ENCODE peak calls at places on chromosomes 12 and 14, in four cellular contexts. D, F, E and P are unnamed samples. For H3K4me1 and H3K36me3, the result is how much of the 10 kb centered on the place peaks cover.

GRCh38 chr12:124921200-124922008 is 7.0 kb upstream of the UBC start:
- DNase-seq in D (peak), F (peak), E (no peak), P (peak)

GRCh38 chr14:81952917-81953316 is 419.3 kb upstream of the SEL1L start:
- DNase-seq in D (no peak), F (no peak), E (no peak), P (no peak)

GRCh38 chr12:85057370-85057963 is 21.3 kb downstream of the LRRIQ1 start:
- DNase-seq in D (no peak), F (peak), E (no peak), P (no peak)

GRCh38 chr12:115859231-115859630 is 418.3 kb downstream of the MED13L start:
- DNase-seq in D (no peak), F (no peak), E (no peak), P (no peak)

GRCh38 chr14:74825008-74825407 is 50.9 kb downstream of the PROX2 start:
- DNase-seq in D (no peak), F (peak), E (no peak), P (no peak)

GRCh38 chr12:67909681-67910080 is 79.6 kb upstream of the IFNG-AS1 start:
- DNase-seq in D (no peak), F (no peak), E (no peak), P (no peak)

GRCh38 chr14:74524813-74525135 is 31.2 kb downstream of the ISCA2 start:
- DNase-seq in D (no peak), F (no peak), E (no peak), P (no peak)

GRCh38 chr14:69703047-69704046 is 63.6 kb upstream of the SRSF5 start:
- DNase-seq in D (peak), F (peak), E (no peak), P (no peak)

GRCh38 chr12:13173537-13173936 is 23.0 kb upstream of the EMP1 start:
- DNase-seq in D (peak), F (no peak), E (peak), P (peak)

GRCh38 chr12:34295366-34296142 is 273.3 kb downstream of the ALG10 start:
- DNase-seq in D (no peak), F (no peak), E (no peak), P (peak)

GRCh38 chr12:113955109-113955970 is 10.8 kb downstream of the RBM19 start:
- DNase-seq in D (no peak), F (no peak), E (no peak), P (no peak)

GRCh38 chr12:127041985-127042625 is 1224.9 kb upstream of the TMEM132C start:
- DNase-seq in D (no peak), F (peak), E (no peak), P (no peak)

GRCh38 chr12:124388679-124389536 is 94.0 kb downstream of the RFLNA start:
- DNase-seq in D (peak), F (peak), E (peak), P (peak)

GRCh38 chr12:51262758-51263177 is 7.4 kb downstream of the SMAGP start:
- DNase-seq in D (no peak), F (peak), E (no peak), P (no peak)

GRCh38 chr12:84730561-84731162 is 181.9 kb downstream of the SLC6A15 start:
- DNase-seq in D (no peak), F (no peak), E (no peak), P (no peak)

GRCh38 chr12:90546511-90546910 is 408.5 kb downstream of the CCER1 start:
- DNase-seq in D (no peak), F (no peak), E (no peak), P (no peak)

GRCh38 chr14:63996016-63996415 is 143.2 kb downstream of the SYNE2 start:
- DNase-seq in D (no peak), F (no peak), E (no peak), P (no peak)

GRCh38 chr12:5796171-5797091 is 148.6 kb downstream of the ANO2 start:
- DNase-seq in D (peak), F (peak), E (no peak), P (peak)

GRCh38 chr12:69007858-69008314 is 74.9 kb upstream of the CPM start:
- DNase-seq in D (no peak), F (no peak), E (peak), P (no peak)

GRCh38 chr12:68780731-68781130 is 27.2 kb upstream of the MDM2 start:
- DNase-seq in D (no peak), F (no peak), E (no peak), P (no peak)

GRCh38 chr12:3617565-3617964 is 126.6 kb downstream of the PRMT8 start:
- DNase-seq in D (no peak), F (no peak), E (no peak), P (no peak)

GRCh38 chr12:117718141-117718540 is 250.6 kb downstream of the KSR2 start:
- DNase-seq in D (no peak), F (no peak), E (no peak), P (no peak)

GRCh38 chr14:65156568-65157366 is 54.5 kb upstream of the MAX start:
- DNase-seq in D (peak), F (peak), E (peak), P (no peak)

GRCh38 chr12:106584104-106585064 is 1.6 kb downstream of the RFX4 start:
- DNase-seq in D (no peak), F (no peak), E (no peak), P (no peak)

GRCh38 chr14:36652542-36653201 is 9.0 kb upstream of the PAX9 start:
- DNase-seq in D (no peak), F (no peak), E (no peak), P (no peak)

GRCh38 chr12:49357099-49357678 is 10.1 kb upstream of the SPATS2 start:
- DNase-seq in D (no peak), F (peak), E (peak), P (no peak)

DNA sequence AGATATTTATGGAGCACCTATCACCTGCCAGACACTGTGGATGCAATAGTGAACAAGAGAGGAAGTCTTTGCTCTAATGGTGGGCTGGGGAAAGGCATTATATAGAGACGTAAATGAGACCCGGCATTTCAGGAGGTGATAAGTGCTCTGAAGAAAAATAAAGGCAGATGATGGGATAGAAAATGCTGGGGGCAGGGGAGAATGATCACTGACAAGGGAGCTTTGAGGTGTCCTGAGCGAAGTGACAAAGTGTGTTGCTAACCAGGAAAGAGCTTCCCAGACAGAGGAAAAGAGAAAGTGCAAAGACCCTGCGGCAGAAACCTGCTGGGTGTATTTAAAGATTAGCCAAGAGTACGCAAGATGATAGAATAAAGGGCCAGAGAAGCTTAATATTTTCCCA is 1096.1 kb downstream of the BCL11B start:
- DNase-seq in D (no peak), F (no peak), E (no peak), P (no peak)
- H3K4me1 ChIP-seq in D (under half), F (under half), E (under half), P (under half)

DNA sequence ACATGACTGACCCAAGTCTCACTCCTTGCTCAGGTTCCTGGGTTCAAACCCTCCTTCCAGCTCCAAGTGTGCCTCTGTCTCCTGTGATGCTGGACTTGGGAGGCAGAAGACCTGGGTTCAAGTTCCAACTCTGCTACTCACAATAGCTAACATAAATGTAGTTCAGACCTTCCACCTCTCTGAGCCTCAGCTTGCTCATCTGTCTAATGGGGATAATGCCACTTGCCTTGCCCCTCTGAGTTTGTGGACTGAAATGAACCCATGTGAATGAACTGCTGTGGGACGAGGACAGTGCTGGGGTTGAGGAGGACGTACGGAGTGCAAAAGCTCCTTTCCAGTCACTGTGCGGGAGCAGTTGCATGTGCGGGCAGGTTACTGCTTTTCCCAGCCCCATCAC is 40.9 kb downstream of the ACADS start:
- DNase-seq in D (no peak), F (no peak), E (no peak), P (no peak)
- H3K36me3 ChIP-seq in D (half or more), F (under half), E (under half), P (half or more)

GRCh38 chr12:53010955-53011354 is 4.7 kb downstream of the EIF4B start:
- DNase-seq in D (no peak), F (no peak), E (no peak), P (no peak)
- H3K4me1 ChIP-seq in D (under half), F (under half), E (under half), P (half or more)

GRCh38 chr12:46242569-46242968 is 26.3 kb downstream of the SLC38A1 start:
- DNase-seq in D (no peak), F (no peak), E (no peak), P (no peak)
- H3K36me3 ChIP-seq in D (under half), F (half or more), E (half or more), P (under half)

GRCh38 chr12:6964605-6965025 is 5.8 kb downstream of the PHB2 start:
- DNase-seq in D (no peak), F (no peak), E (no peak), P (no peak)
- H3K4me1 ChIP-seq in D (under half), F (half or more), E (half or more), P (half or more)

GRCh38 chr12:120213758-120214157 is 12.8 kb upstream of the RPLP0 start:
- DNase-seq in D (no peak), F (no peak), E (no peak), P (no peak)
- H3K36me3 ChIP-seq in D (half or more), F (under half), E (under half), P (half or more)

GRCh38 chr12:14957769-14958168 is 3.6 kb downstream of the ARHGDIB start:
- DNase-seq in D (no peak), F (peak), E (no peak), P (no peak)

GRCh38 chr12:14954269-14954668 is 7.1 kb downstream of the ARHGDIB start:
- DNase-seq in D (no peak), F (no peak), E (peak), P (no peak)

GRCh38 chr12:14958361-14959125 is 2.9 kb downstream of the ARHGDIB start:
- DNase-seq in D (no peak), F (no peak), E (no peak), P (no peak)

GRCh38 chr12:14953752-14954151 is 7.6 kb downstream of the ARHGDIB start:
- DNase-seq in D (no peak), F (no peak), E (no peak), P (no peak)

GRCh38 chr12:14955876-14956811 is 5.3 kb downstream of the ARHGDIB start:
- DNase-seq in D (no peak), F (peak), E (no peak), P (no peak)
- H3K4me1 ChIP-seq in D (half or more), F (half or more), E (half or more), P (half or more)